ENCODE peak calls at places on chromosomes 16 and 17, in five cellular contexts. F is ACHN, B is RCC 7860, S is MV-4-11, U is DMS 273 treated with DMSO at 0.1 percent for 48 hours. R is an unnamed sample.

GRCh38 chr16:87411375-87412271 is 19.5 kb downstream of the MAP1LC3B start:
- DNase-seq in U (no peak), S (no peak), B (no peak), F (no peak), R (no peak)

GRCh38 chr17:63774141-63774981 is at the start of gene DDX42:
- DNase-seq in B (peak), F (peak), U (no peak), S (peak), R (peak)

GRCh38 chr16:50309527-50310307 is 43.4 kb downstream of the ADCY7 start:
- DNase-seq in S (no peak), B (no peak), U (no peak), F (no peak), R (no peak)

GRCh38 chr17:42566873-42567573 is at the start of gene MLX:
- DNase-seq in S (peak), F (peak), U (peak), B (peak), R (peak)

GRCh38 chr17:30556374-30557332 is 79.4 kb downstream of the GOSR1 start:
- DNase-seq in U (no peak), B (no peak), F (no peak), S (no peak), R (no peak)

GRCh38 chr16:51134269-51134812 is 16.7 kb downstream of the SALL1 start:
- DNase-seq in B (no peak), F (no peak), S (no peak), U (no peak), R (no peak)

GRCh38 chr16:26345951-26346350 is 654.2 kb downstream of the HS3ST4 start:
- DNase-seq in B (no peak), U (no peak), S (no peak), F (no peak), R (no peak)

GRCh38 chr17:49979748-49980479 is 10.9 kb downstream of the DLX4 start:
- DNase-seq in S (no peak), B (no peak), U (no peak), F (no peak), R (no peak)

GRCh38 chr17:79664925-79665738 is 54.3 kb upstream of the RBFOX3 start:
- DNase-seq in S (no peak), F (no peak), U (peak), B (no peak), R (no peak)

GRCh38 chr17:77836557-77837041 is 121.9 kb upstream of the TNRC6C start:
- DNase-seq in S (peak), B (peak), F (no peak), U (no peak), R (peak)

GRCh38 chr16:55656695-55657092 is 906 bp downstream of the SLC6A2 start:
- DNase-seq in B (no peak), S (no peak), U (no peak), F (no peak), R (no peak)

GRCh38 chr16:29988346-29989075 is 6.9 kb downstream of the HIRIP3 start:
- DNase-seq in B (no peak), U (no peak), S (no peak), F (no peak), R (no peak)

GRCh38 chr17:41107941-41108445 is 2.8 kb downstream of the KRTAP4-9 start:
- DNase-seq in U (no peak), F (no peak), S (peak), B (no peak), R (peak)

GRCh38 chr16:4467916-4468315 is 6.5 kb downstream of the NMRAL1 start:
- DNase-seq in U (no peak), B (no peak), F (no peak), S (no peak), R (no peak)

GRCh38 chr16:78538919-78539318 is 439.5 kb downstream of the WWOX start:
- DNase-seq in S (peak), U (no peak), B (no peak), F (no peak), R (no peak)

GRCh38 chr16:66070140-66070887 is 296.2 kb upstream of the CDH5 start:
- DNase-seq in B (no peak), S (no peak), U (peak), F (no peak), R (no peak)

GRCh38 chr17:55062921-55063320 is 94.4 kb downstream of the STXBP4 start:
- DNase-seq in S (no peak), B (no peak), U (no peak), F (no peak), R (peak)

GRCh38 chr16:55389426-55390073 is 65.5 kb downstream of the IRX6 start:
- DNase-seq in U (no peak), B (no peak), S (no peak), F (no peak), R (no peak)

GRCh38 chr17:72416054-72416691 is 295.4 kb downstream of the SOX9 start:
- DNase-seq in U (peak), S (no peak), F (no peak), B (no peak), R (no peak)

GRCh38 chr16:67393111-67393789 is at the start of gene TPPP3:
- DNase-seq in B (peak), U (peak), F (peak), S (peak), R (peak)

GRCh38 chr17:28141333-28141732 is 98.9 kb downstream of the NLK start:
- DNase-seq in U (no peak), S (no peak), B (no peak), F (no peak), R (no peak)

GRCh38 chr17:65589321-65589720 is 27.9 kb upstream of the AXIN2 start:
- DNase-seq in U (no peak), S (no peak), F (no peak), B (no peak), R (no peak)

GRCh38 chr17:21452377-21453143 is 76.4 kb downstream of the KCNJ12 start:
- DNase-seq in B (peak), F (peak), U (no peak), S (peak), R (peak)

GRCh38 chr16:68444058-68444657 is 4.2 kb downstream of the SMPD3 start:
- DNase-seq in U (no peak), B (no peak), F (peak), S (no peak), R (peak)

GRCh38 chr16:11546522-11547485 is 39.9 kb downstream of the LITAF start:
- DNase-seq in B (no peak), S (no peak), F (no peak), U (no peak), R (peak)